ENCODE peak calls at places on chromosomes 11 and 22, in eight cellular contexts. T is lower lobe of right lung, K is transverse colon, N is IMR-90, P is GM23248, V is endodermal cell, J is uterus, S is body of pancreas. E is an unnamed sample.

GRCh38 chr11:19216021-19216420 is 14.2 kb upstream of the CSRP3 start:
- DNase-seq in T (no peak), K (no peak), N (no peak), P (no peak), V (no peak), J (no peak), S (no peak), E (no peak)

GRCh38 chr11:22508691-22509090 is 116.9 kb downstream of the FANCF start:
- DNase-seq in T (no peak), K (no peak), N (no peak), P (no peak), V (no peak), J (no peak), S (no peak), E (no peak)

GRCh38 chr11:58579192-58580129 is 598 bp downstream of the ZFP91 start:
- DNase-seq in T (peak; percentile 94), K (peak; percentile 94), N (peak; percentile 91), P (peak; percentile 96), V (peak; percentile 95), J (peak; percentile 90), S (peak; percentile 91), E (peak; percentile 96)

GRCh38 chr11:30583505-30584280 is 2.5 kb downstream of the MPPED2 start:
- DNase-seq in T (peak; percentile 37), K (peak; percentile 9), N (no peak), P (peak; percentile 12), V (peak; percentile 77), J (peak; percentile 66), S (peak; percentile 25), E (peak; percentile 31)

GRCh38 chr11:66315921-66316811 is 678 bp downstream of the CD248 start:
- DNase-seq in T (no peak), K (no peak), N (no peak), P (peak; percentile 63), V (no peak), J (peak; percentile 38), S (no peak), E (no peak)

GRCh38 chr11:47186937-47187681 is 875 bp upstream of the PACSIN3 start:
- DNase-seq in T (peak; percentile 67), K (peak; percentile 51), N (peak; percentile 54), P (peak; percentile 58), V (peak; percentile 82), J (peak; percentile 72), S (peak; percentile 81), E (peak; percentile 58)

GRCh38 chr11:102435688-102436087 is 16.9 kb downstream of the TMEM123 start:
- DNase-seq in T (no peak), K (no peak), N (no peak), P (no peak), V (no peak), J (no peak), S (no peak), E (no peak)

GRCh38 chr11:59555601-59556114 is 44.3 kb downstream of the OR4D9 start:
- DNase-seq in T (no peak), K (no peak), N (no peak), P (no peak), V (no peak), J (no peak), S (no peak), E (no peak)

GRCh38 chr11:61488651-61489291 is 19.8 kb upstream of the LRRC10B start:
- DNase-seq in T (no peak), K (peak; percentile 77), N (no peak), P (peak; percentile 38), V (peak; percentile 83), J (peak; percentile 35), S (peak; percentile 81), E (peak; percentile 69)

GRCh38 chr11:69299572-69299971 is 5.6 kb downstream of the MYEOV start:
- DNase-seq in T (no peak), K (no peak), N (no peak), P (no peak), V (no peak), J (no peak), S (no peak), E (no peak)

GRCh38 chr22:47547881-47548630 is 785.6 kb downstream of the TBC1D22A start:
- DNase-seq in T (no peak), K (no peak), N (no peak), P (no peak), V (no peak), J (no peak), S (no peak), E (no peak)

GRCh38 chr11:68373189-68373809 is 60.9 kb downstream of the LRP5 start:
- DNase-seq in T (no peak), K (no peak), N (peak; percentile 61), P (peak; percentile 68), V (no peak), J (peak; percentile 69), S (no peak), E (peak; percentile 34)

GRCh38 chr11:2525166-2525861 is 80.5 kb downstream of the KCNQ1 start:
- DNase-seq in T (peak; percentile 41), K (peak; percentile 9), N (no peak), P (no peak), V (peak; percentile 39), J (peak; percentile 12), S (peak; percentile 53), E (no peak)

GRCh38 chr11:26778000-26778757 is 56.3 kb upstream of the SLC5A12 start:
- DNase-seq in T (no peak), K (no peak), N (peak; percentile 81), P (peak; percentile 87), V (no peak), J (no peak), S (no peak), E (no peak)

GRCh38 chr11:78417175-78417887 is at the start of gene GAB2:
- DNase-seq in T (peak; percentile 61), K (peak; percentile 66), N (no peak), P (no peak), V (peak; percentile 86), J (no peak), S (peak; percentile 44), E (no peak)

GRCh38 chr22:26483439-26484359 is at the start of the genes HPS4 and SRRD:
- DNase-seq in T (peak; percentile 94), K (peak; percentile 93), N (peak; percentile 88), P (peak; percentile 95), V (peak; percentile 97), J (peak; percentile 89), S (peak; percentile 94), E (peak; percentile 93)

GRCh38 chr11:35151241-35151640 is 12.3 kb downstream of the CD44 start:
- DNase-seq in T (no peak), K (no peak), N (no peak), P (peak; percentile 88), V (no peak), J (no peak), S (no peak), E (no peak)

GRCh38 chr11:23976369-23976768 is 520.5 kb upstream of the LUZP2 start:
- DNase-seq in T (no peak), K (no peak), N (peak; percentile 7), P (peak; percentile 40), V (no peak), J (no peak), S (no peak), E (no peak)

GRCh38 chr11:72223615-72224586 is 666 bp upstream of the INPPL1 start:
- DNase-seq in T (peak; percentile 83), K (peak; percentile 85), N (peak; percentile 56), P (peak; percentile 83), V (peak; percentile 88), J (peak; percentile 82), S (peak; percentile 59), E (peak; percentile 76)

GRCh38 chr22:21642584-21643448 is 714 bp downstream of the SDF2L1 start:
- DNase-seq in T (peak; percentile 58), K (peak; percentile 71), N (peak; percentile 44), P (peak; percentile 84), V (peak; percentile 90), J (no peak), S (peak; percentile 67), E (no peak)

DNA sequence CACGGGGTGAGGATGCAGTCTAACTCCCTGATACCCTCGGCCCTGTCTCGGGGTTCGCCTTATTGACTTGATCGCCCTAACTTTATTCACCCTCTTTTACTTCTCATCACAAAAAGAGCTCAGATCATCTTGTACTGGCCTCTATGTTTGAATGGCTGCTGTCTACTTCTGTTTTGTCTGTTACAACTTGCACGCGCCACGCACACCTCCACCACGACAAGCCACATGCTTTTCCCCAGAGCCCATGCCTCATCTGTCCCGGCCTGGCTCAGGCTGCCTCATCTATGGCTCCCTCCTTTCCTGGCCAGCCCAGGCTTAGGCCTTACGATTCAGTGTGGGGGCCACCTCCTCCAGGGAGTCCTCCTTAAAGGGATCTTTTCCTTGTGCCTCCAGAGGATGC is 180.9 kb downstream of the EFCAB6 start:
- DNase-seq in T (no peak), K (no peak), N (no peak), P (no peak), V (no peak), J (no peak), S (no peak), E (no peak)
- H3K27ac ChIP-seq in T (no peak overlapping the region), K (no peak overlapping the region), N (no peak overlapping the region), P (no peak overlapping the region), V (no peak overlapping the region), J (no peak overlapping the region), S (no peak overlapping the region), E (no peak overlapping the region)

DNA sequence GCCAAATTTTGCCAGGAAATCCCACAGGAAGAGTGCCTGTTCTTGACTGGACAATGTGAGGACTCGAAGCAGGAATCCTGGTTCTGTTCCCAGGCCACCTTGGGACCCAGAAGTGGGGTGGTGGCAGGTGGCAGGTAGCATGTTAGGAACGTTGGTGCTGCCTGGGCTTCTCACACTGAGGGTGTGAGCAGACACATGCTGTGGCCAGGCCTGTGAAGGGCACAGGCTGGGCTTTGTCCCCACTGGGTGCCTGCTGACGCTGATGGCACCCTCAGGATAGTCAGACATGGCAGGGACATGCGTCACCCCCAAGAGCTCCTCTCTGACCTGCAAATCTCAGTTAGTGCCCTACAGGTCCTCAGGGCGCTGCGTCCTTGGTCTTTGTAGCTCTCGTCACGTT is 21.1 kb upstream of the NECTIN1 start:
- DNase-seq in T (no peak), K (no peak), N (no peak), P (no peak), V (no peak), J (no peak), S (peak; percentile 2), E (no peak)
- H3K27ac ChIP-seq in T (no peak overlapping the region), K (no peak overlapping the region), N (no peak overlapping the region), P (no peak overlapping the region), V (no peak overlapping the region), J (no peak overlapping the region), S (no peak overlapping the region), E (no peak overlapping the region)

DNA sequence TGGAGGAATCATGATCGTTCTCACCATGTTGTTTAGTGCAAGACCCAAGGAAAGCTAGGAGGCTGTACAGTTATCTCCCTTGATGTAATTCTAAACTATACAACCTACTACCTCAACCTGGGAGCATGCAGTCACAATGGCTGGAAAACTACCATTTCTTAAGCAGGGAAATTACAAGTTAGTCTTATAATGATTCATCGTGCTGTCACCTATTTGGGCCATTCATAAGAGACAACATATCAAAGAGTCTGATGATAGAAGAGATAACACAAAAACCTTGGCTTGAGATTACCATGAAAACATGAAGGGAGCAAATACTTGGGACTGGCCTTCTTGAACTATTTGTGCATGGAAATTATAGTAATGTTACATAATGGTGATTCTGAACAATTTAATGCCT is 30.5 kb upstream of the BLID start:
- DNase-seq in T (no peak), K (no peak), N (peak; percentile 61), P (peak; percentile 71), V (no peak), J (no peak), S (no peak), E (no peak)
- H3K27ac ChIP-seq in T (no peak overlapping the region), K (no peak overlapping the region), N (peak overlapping the region; percentile 57), P (peak overlapping the region; percentile 43), V (no peak overlapping the region), J (no peak overlapping the region), S (no peak overlapping the region), E (no peak overlapping the region)

DNA sequence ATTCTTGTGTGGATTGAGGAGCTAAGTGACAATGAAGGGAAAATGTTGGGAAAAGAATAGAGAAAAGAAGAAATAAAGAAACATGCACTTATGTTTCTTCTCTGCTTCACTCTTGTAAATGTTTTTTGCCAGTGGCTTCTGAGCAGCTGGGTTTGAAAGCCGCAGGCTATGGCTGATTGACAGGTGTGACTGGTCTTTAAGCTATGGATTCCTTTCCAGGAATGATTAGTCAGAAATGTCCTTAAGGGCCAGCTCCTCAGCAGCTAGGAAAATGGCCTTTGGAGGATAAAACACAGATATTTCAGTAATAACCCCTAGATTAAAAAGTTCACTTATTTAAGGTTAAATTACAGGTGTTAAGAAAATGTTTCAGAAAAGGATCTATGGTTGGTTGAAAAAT is 6.5 kb upstream of the USP28 start:
- DNase-seq in T (no peak), K (no peak), N (no peak), P (no peak), V (peak; percentile 26), J (no peak), S (no peak), E (no peak)
- H3K27ac ChIP-seq in T (no peak overlapping the region), K (no peak overlapping the region), N (no peak overlapping the region), P (no peak overlapping the region), V (no peak overlapping the region), J (no peak overlapping the region), S (no peak overlapping the region), E (no peak overlapping the region)